ENCODE peak calls at places on chromosomes 4 and X, in nine cellular contexts. U is H9, H is gastrocnemius medialis, G is SJSA1, V is iPS DF 6.9, F is neuronal stem cell, N is AG04450, O is PC-3, C is cardiac muscle cell. D is an unnamed sample.

GRCh38 chrX:39869846-39870601 is 227.7 kb downstream of the BCOR start:
- DNase-seq in O (peak; percentile 87), H (no peak), V (no peak), N (no peak), U (no peak), G (peak; percentile 38), C (no peak), F (no peak), D (no peak)

GRCh38 chrX:154829926-154830442 is 4.5 kb downstream of the SMIM9 start:
- DNase-seq in O (no peak), C (no peak), V (no peak), F (no peak), U (no peak), H (no peak), G (no peak), N (no peak), D (no peak)

GRCh38 chrX:106481341-106481740 is 130.4 kb upstream of the RADX start:
- DNase-seq in G (peak; percentile 2), N (peak; percentile 1), C (peak; percentile 79), O (peak; percentile 83), V (no peak), U (peak; percentile 27), F (peak; percentile 48), H (no peak), D (peak; percentile 58)

GRCh38 chr4:102868153-102868781 is 525 bp upstream of the CISD2 start:
- DNase-seq in H (no peak), O (no peak), V (no peak), C (no peak), G (no peak), F (no peak), N (no peak), U (no peak), D (no peak)

GRCh38 chr4:40214038-40214437 is 17.2 kb downstream of the RHOH start:
- DNase-seq in O (no peak), G (no peak), U (no peak), N (no peak), H (no peak), V (no peak), F (no peak), C (no peak), D (no peak)

GRCh38 chr4:76790377-76790776 is 107.6 kb downstream of the SOWAHB start:
- DNase-seq in C (no peak), G (no peak), F (no peak), U (no peak), V (no peak), O (no peak), H (no peak), N (no peak), D (no peak)

GRCh38 chr4:139763668-139764067 is 98.0 kb downstream of the MGST2 start:
- DNase-seq in N (no peak), F (no peak), V (no peak), O (no peak), H (peak; percentile 30), G (no peak), C (peak; percentile 84), U (no peak), D (no peak)

GRCh38 chrX:52420824-52421443 is 52.1 kb downstream of the XAGE2 start:
- DNase-seq in V (no peak), H (no peak), U (no peak), G (no peak), F (no peak), N (no peak), C (no peak), O (no peak), D (no peak)

GRCh38 chr4:4613641-4614286 is 71.9 kb upstream of the STX18 start:
- DNase-seq in H (no peak), N (no peak), V (no peak), F (no peak), C (no peak), U (no peak), O (no peak), G (no peak), D (no peak)

GRCh38 chrX:139642241-139642927 is 65.6 kb downstream of the MCF2 start:
- DNase-seq in C (peak; percentile 7), V (no peak), G (no peak), N (no peak), F (peak; percentile 37), U (peak; percentile 34), H (no peak), O (no peak), D (no peak)

GRCh38 chr4:153471691-153472080 is 5.5 kb downstream of the TMEM131L start:
- DNase-seq in V (no peak), U (no peak), C (no peak), F (no peak), O (no peak), N (no peak), G (no peak), H (no peak), D (no peak)

GRCh38 chr4:125719987-125720386 is 405.2 kb downstream of the FAT4 start:
- DNase-seq in V (no peak), N (no peak), U (no peak), H (no peak), G (peak; percentile 87), F (no peak), C (no peak), O (peak; percentile 85), D (no peak)

GRCh38 chr4:186144180-186144579 is 39.7 kb downstream of the FAM149A start:
- DNase-seq in U (peak; percentile 46), C (peak; percentile 43), G (peak; percentile 11), F (peak; percentile 15), O (peak; percentile 16), N (no peak), H (no peak), V (no peak), D (no peak)

GRCh38 chr4:61202100-61202637 is 2.0 kb downstream of the ADGRL3 start:
- DNase-seq in H (no peak), C (peak; percentile 32), U (no peak), F (peak; percentile 27), N (no peak), O (peak; percentile 14), V (no peak), G (no peak), D (no peak)

GRCh38 chrX:132900631-132901030 is 57.8 kb downstream of the HS6ST2 start:
- DNase-seq in F (no peak), C (no peak), U (no peak), N (no peak), H (no peak), O (no peak), V (no peak), G (no peak), D (no peak)

GRCh38 chr4:173556398-173557131 is 26.5 kb upstream of the HAND2 start:
- DNase-seq in H (no peak), G (no peak), C (no peak), V (no peak), F (no peak), O (no peak), U (no peak), N (no peak), D (no peak)

DNA sequence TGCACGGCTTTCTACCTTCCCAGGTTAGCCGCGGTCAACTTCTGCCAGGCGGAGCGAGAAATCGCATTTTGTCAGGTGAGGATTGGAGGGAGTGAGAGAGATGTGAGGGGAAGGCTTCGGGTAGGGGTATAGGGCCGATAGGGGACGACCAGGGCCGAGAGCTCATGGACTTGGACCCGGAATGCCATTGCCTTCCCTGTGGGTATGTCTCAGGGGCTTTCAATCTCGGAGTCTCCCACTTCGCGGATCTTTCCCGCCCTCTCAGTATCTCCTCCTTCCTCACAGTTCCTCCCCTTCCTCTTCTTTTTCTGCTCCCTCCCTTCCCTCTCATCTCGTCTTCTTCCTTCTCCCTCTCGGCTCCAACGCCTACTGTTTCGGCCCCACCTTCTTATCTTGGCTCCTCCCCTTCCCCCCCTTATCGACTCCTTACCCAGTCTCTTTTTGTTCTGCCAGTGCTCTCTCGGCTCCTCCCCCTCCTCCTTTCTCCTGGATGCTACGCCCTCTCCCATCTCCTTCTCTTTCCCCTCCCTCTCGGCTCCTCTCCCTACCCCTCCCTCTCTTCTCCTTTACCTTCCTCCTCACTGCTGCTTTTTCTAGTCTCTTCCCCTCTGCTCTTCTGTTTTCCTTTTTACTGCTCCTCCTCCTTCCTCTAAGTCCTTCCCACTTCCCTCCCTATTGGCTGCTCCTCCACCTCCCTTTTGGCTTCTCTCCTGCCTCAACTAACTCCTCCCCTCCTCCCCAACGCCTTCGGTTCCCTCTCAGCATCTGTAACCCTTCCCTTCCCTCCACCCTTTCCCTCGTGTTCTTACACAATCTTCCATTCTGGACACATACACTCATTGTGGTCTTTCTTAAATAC is 29.4 kb upstream of the RBMX start:
- DNase-seq in G (peak; percentile 88), U (peak; percentile 91), H (peak; percentile 76), F (peak; percentile 83), V (peak; percentile 67), C (peak; percentile 78), O (peak; percentile 83), N (peak; percentile 84), D (peak; percentile 82)
- H3K27ac ChIP-seq in G (peak overlapping the region; percentile 65), U (no peak overlapping the region), H (peak overlapping the region; percentile 81), F (peak overlapping the region; percentile 91), V (no peak overlapping the region), C (peak overlapping the region; percentile 65), O (peak overlapping the region; percentile 67), N (peak overlapping the region; percentile 21), D (peak overlapping the region; percentile 85)

GRCh38 chr4:94714360-94714759 is 43.4 kb upstream of the BMPR1B start:
- DNase-seq in V (no peak), G (no peak), N (no peak), O (no peak), U (no peak), H (no peak), C (no peak), F (no peak), D (no peak)

GRCh38 chr4:94711635-94712034 is 46.1 kb upstream of the BMPR1B start:
- DNase-seq in N (no peak), G (no peak), V (no peak), F (no peak), O (no peak), U (no peak), C (no peak), H (no peak), D (no peak)

GRCh38 chr4:94714761-94715160 is 43.0 kb upstream of the BMPR1B start:
- DNase-seq in O (no peak), V (no peak), G (peak; percentile 34), C (no peak), N (peak; percentile 4), U (no peak), F (no peak), H (no peak), D (no peak)
- H3K27ac ChIP-seq in O (no peak overlapping the region), V (no peak overlapping the region), G (no peak overlapping the region), C (no peak overlapping the region), N (no peak overlapping the region), U (no peak overlapping the region), F (no peak overlapping the region), H (no peak overlapping the region), D (no peak overlapping the region)

DNA sequence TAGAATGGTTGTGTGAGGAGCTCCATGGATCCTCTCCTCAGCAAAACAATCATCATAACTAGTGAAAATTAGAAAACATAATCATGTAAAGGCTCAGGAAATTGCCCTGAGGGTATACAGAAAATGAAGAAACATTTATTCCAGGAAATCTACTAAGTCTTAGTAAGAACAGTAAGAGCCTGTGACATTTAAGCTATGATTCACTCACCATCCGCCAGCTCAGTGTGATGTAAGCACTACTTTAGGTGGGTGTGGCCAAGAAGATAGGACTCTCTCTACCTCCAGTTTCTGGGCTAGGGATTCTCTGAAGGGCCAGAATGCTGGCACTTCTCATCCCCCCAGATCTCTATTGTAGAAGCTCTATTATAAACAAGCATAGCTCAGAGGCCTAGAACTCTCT is 147.5 kb downstream of the DLG3 start:
- DNase-seq in G (peak; percentile 57), N (peak; percentile 4), C (no peak), O (peak; percentile 88), U (no peak), H (no peak), V (no peak), F (no peak), D (no peak)
- H3K27ac ChIP-seq in G (peak overlapping the region; percentile 38), N (no peak overlapping the region), C (no peak overlapping the region), O (no peak overlapping the region), U (no peak overlapping the region), H (no peak overlapping the region), V (no peak overlapping the region), F (no peak overlapping the region), D (no peak overlapping the region)

GRCh38 chr4:38146383-38146782 is 186.2 kb downstream of the PTTG2 start:
- DNase-seq in N (no peak), H (no peak), G (no peak), V (no peak), O (no peak), U (no peak), C (no peak), F (no peak), D (no peak)
- H3K27ac ChIP-seq in N (peak overlapping the region; percentile 88), H (no peak overlapping the region), G (peak overlapping the region; percentile 77), V (no peak overlapping the region), O (no peak overlapping the region), U (no peak overlapping the region), C (no peak overlapping the region), F (no peak overlapping the region), D (no peak overlapping the region)